ENCODE peak calls at places on chromosomes 4 and X, in five cellular contexts. G is neuronal stem cell, I is mammary epithelial cell, Z is right cardiac atrium, K is thyroid gland. R is an unnamed sample.

GRCh38 chr4:6582889-6583504 is 8.0 kb downstream of the MAN2B2 start:
- DNase-seq in K (no peak), G (no peak), Z (no peak), I (no peak), R (peak; percentile 77)

GRCh38 chr4:21512351-21512750 is 436.2 kb downstream of the KCNIP4 start:
- DNase-seq in G (peak; percentile 23), I (peak; percentile 32), Z (no peak), K (no peak), R (peak; percentile 4)

GRCh38 chr4:186570193-186570996 is 15.0 kb upstream of the MTNR1A start:
- DNase-seq in Z (no peak), K (no peak), I (no peak), G (no peak), R (no peak)

GRCh38 chr4:54959656-54960055 is 165.7 kb downstream of the KDR start:
- DNase-seq in I (no peak), K (no peak), Z (no peak), G (no peak), R (no peak)

GRCh38 chr4:134201216-134202098 is at the start of gene PABPC4L:
- DNase-seq in Z (peak; percentile 92), K (peak; percentile 57), G (peak; percentile 42), I (no peak), R (peak; percentile 60)

GRCh38 chr4:84483738-84484137 is 15.4 kb downstream of the NKX6-1 start:
- DNase-seq in I (no peak), K (no peak), Z (no peak), G (no peak), R (peak; percentile 33)

GRCh38 chr4:177301127-177301639 is 8.5 kb upstream of the NEIL3 start:
- DNase-seq in Z (no peak), I (peak; percentile 19), K (no peak), G (no peak), R (no peak)

GRCh38 chr4:145804134-145804533 is 124.2 kb downstream of the C4orf51 start:
- DNase-seq in Z (no peak), G (no peak), K (peak; percentile 18), I (peak; percentile 98), R (no peak)

GRCh38 chr4:140028676-140029407 is 125.1 kb downstream of the MAML3 start:
- DNase-seq in G (no peak), I (no peak), Z (no peak), K (no peak), R (no peak)

GRCh38 chrX:151268836-151269235 is 92.5 kb downstream of the GPR50 start:
- DNase-seq in Z (no peak), G (peak; percentile 67), I (no peak), K (no peak), R (no peak)

GRCh38 chrX:54358424-54359211 is 772 bp upstream of the WNK3 start:
- DNase-seq in Z (peak; percentile 80), G (peak; percentile 91), I (peak; percentile 4), K (peak; percentile 72), R (peak; percentile 83)

GRCh38 chrX:54357414-54358377 is at the start of gene WNK3:
- DNase-seq in Z (peak; percentile 93), K (peak; percentile 83), I (peak; percentile 32), G (peak; percentile 82), R (peak; percentile 91)

GRCh38 chrX:54359408-54359807 is 1.6 kb upstream of the WNK3 start:
- DNase-seq in Z (no peak), K (no peak), I (no peak), G (no peak), R (no peak)
- H3K4me3 ChIP-seq in Z (peak overlapping the region; percentile 51), K (no peak overlapping the region), I (no peak overlapping the region), G (peak overlapping the region; percentile 62), R (peak overlapping the region; percentile 45)

DNA sequence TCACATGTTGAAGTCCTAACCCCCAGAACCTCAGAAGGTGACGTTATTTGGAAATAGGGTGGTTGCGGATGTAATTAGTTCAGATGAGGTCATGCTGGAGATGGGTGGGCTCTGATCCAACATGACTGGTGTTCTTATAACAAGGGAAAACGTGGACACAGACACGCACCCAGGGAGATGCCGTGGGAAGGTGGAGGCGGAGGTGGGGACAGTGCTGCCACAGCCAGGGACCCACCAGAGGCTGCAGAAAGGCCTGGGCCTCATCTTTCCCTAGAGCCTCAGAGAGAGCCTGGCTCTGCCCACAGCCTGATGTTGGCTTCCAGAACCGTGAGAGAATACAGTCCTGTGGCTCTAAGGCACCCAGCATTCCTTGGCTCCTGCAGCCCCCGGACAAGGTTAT is 7.9 kb upstream of the HMX1 start:
- DNase-seq in G (no peak), Z (no peak), K (no peak), I (no peak), R (no peak)
- H3K27me3 ChIP-seq in G (peaks cover 36% of the 10 kb centered on the region), Z (no peaks in the 10 kb centered on the region), K (peaks cover 3% of the 10 kb centered on the region), I (peaks cover 22% of the 10 kb centered on the region), R (peaks cover 57% of the 10 kb centered on the region)

GRCh38 chrX:77162777-77163176 is 284.4 kb upstream of the FGF16 start:
- DNase-seq in Z (no peak), I (no peak), G (no peak), K (no peak), R (no peak)

DNA sequence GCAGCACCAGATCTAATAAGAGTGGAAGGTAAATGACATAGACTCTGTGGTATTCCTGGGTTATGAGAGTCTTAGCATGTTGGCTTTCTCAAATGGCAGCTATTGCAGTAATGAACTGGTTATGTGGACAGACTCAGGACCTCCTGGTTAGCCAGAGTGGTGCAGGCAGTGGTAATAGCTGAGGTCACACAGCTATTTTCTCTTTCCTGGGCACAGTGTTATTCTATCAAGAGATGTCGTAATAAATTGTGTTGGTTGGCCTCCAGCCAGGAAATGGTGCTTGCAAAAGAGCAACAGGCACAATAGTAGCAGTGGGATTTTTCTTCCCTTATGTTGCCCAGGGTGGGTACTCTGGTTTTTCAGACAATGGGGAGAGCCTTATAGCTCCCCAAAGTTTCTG is 279.2 kb upstream of the FGF16 start:
- DNase-seq in G (no peak), Z (no peak), I (no peak), K (no peak), R (no peak)
- H3K4me3 ChIP-seq in G (no peak overlapping the region), Z (no peak overlapping the region), I (no peak overlapping the region), K (no peak overlapping the region), R (no peak overlapping the region)

DNA sequence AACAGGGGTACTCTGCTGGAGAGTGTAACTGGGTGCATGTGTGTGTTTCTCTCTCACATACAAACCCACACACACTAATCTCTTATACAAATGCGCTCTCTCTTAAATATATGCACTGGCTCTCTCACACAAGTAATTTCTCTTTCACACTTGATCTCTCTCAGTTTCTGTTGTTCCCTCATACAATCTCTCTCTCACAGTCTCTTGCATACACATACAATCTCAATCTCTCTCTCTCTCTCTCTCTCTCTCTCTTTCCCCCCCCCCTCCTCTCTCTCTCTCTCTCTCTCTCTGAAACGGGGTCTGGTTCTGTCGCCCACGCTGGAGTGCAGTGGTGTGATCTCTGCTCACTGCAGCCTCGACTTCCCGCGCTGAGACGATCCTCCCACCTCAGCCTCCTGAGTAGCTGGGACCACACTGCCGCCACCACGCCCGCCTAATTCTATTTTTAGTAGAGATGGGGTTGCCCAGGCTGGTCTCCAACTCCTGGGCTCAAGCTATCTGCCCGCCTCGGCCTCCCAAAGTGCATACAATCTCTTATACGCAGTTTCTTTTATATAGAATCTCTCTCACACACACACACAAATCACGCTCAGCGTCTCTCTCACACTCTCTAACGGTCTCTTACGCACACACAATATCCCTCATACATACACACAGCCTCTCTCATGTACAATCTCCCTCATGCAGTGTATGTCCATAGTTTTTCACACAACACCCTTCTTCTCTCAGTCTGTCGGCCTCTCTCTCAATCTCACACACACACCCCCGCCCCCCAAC is 518 bp upstream of the FAM241A start:
- DNase-seq in G (no peak), I (no peak), K (peak; percentile 15), Z (peak; percentile 54), R (no peak)
- H3K27me3 ChIP-seq in G (no peaks in the 10 kb centered on the region), I (no peaks in the 10 kb centered on the region), K (no peaks in the 10 kb centered on the region), Z (no peaks in the 10 kb centered on the region), R (peaks cover 21% of the 10 kb centered on the region)